ENCODE peak calls at places on chromosomes 1 and 21, in four cellular contexts. F is transverse colon, K is suprapubic skin, J is tibial nerve. Z is an unnamed sample.

GRCh38 chr21:45935628-45936027 is 45.9 kb upstream of the COL6A1 start:
- DNase-seq in F (no peak), K (no peak), J (no peak), Z (no peak)

GRCh38 chr1:219514728-219515127 is 98.2 kb downstream of the ZC3H11B start:
- DNase-seq in K (no peak), F (no peak), J (no peak), Z (no peak)

GRCh38 chr1:176719478-176719877 is 256.5 kb downstream of the PAPPA2 start:
- DNase-seq in F (no peak), K (no peak), J (no peak), Z (no peak)

GRCh38 chr1:66182551-66183178 is 351.3 kb upstream of the SGIP1 start:
- DNase-seq in K (no peak), F (peak; percentile 9), J (no peak), Z (no peak)

GRCh38 chr1:36093919-36094318 is 5.2 kb downstream of the ADPRS start:
- DNase-seq in F (no peak), K (peak; percentile 78), J (no peak), Z (no peak)

GRCh38 chr1:116693759-116694482 is 26.4 kb upstream of the IGSF3 start:
- DNase-seq in J (peak; percentile 21), K (no peak), F (peak; percentile 33), Z (no peak)

GRCh38 chr1:33319186-33319948 is 1.5 kb downstream of the A3GALT2 start:
- DNase-seq in J (no peak), F (no peak), K (no peak), Z (no peak)

GRCh38 chr1:192652159-192652558 is 16.2 kb downstream of the RGS13 start:
- DNase-seq in J (no peak), F (no peak), K (no peak), Z (no peak)

GRCh38 chr1:233993651-233994050 is 89.2 kb downstream of the SLC35F3 start:
- DNase-seq in F (no peak), J (no peak), K (no peak), Z (no peak)

GRCh38 chr1:16971330-16972209 is 8.8 kb downstream of the MFAP2 start:
- DNase-seq in K (no peak), F (no peak), J (no peak), Z (no peak)

GRCh38 chr1:83959824-83960441 is 39.0 kb downstream of the TTLL7 start:
- DNase-seq in J (no peak), F (no peak), K (no peak), Z (no peak)

GRCh38 chr1:210125143-210125542 is 107.5 kb upstream of the SERTAD4 start:
- DNase-seq in K (no peak), J (no peak), F (no peak), Z (no peak)

GRCh38 chr1:169484683-169485426 is 889 bp downstream of the SLC19A2 start:
- DNase-seq in J (peak; percentile 60), F (peak; percentile 57), K (peak; percentile 82), Z (peak; percentile 69)
- H3K4me3 ChIP-seq in J (peak overlapping the region; percentile 99), F (peak overlapping the region; percentile 87), K (peak overlapping the region; percentile 78), Z (peak overlapping the region; percentile 63)

GRCh38 chr1:69258842-69259241 is 308.9 kb upstream of the LRRC7 start:
- DNase-seq in K (no peak), F (no peak), J (no peak), Z (no peak)
- TF ChIP-seq EP300 in K (no peak), F (no peak), J (no peak), Z (no peak)

GRCh38 chr1:30302808-30303310 is 420.5 kb downstream of the MATN1 start:
- DNase-seq in J (no peak), K (peak; percentile 35), F (no peak), Z (no peak)

GRCh38 chr1:30304080-30304479 is 419.3 kb downstream of the MATN1 start:
- DNase-seq in J (no peak), K (no peak), F (no peak), Z (no peak)

GRCh38 chr1:30299393-30299792 is 424.0 kb downstream of the MATN1 start:
- DNase-seq in J (no peak), F (no peak), K (no peak), Z (no peak)

GRCh38 chr1:30303387-30303786 is 420.0 kb downstream of the MATN1 start:
- DNase-seq in K (no peak), F (no peak), J (no peak), Z (no peak)

DNA sequence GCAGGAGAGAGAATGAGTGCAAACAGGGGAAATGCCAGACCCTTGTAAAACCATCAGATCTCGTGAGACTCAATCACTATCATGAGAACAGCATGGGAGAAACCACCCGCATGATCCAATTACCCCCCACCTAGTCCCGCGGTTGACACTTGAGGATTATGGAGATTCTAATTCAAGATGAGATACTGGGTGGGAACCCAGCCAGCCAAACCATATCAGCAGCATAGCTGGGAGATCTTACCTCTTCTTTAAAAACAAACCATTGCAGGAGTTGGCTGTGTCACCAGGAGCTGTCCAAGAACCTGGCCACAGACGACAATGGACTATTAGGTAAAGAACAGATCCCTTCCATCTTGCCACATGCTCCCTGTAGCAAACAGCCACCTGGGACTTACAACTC is 422.7 kb downstream of the MATN1 start:
- DNase-seq in K (peak; percentile 28), J (no peak), F (no peak), Z (no peak)
- H3K9me3 ChIP-seq in K (no peaks in the 10 kb centered on the region), J (no peaks in the 10 kb centered on the region), F (no peaks in the 10 kb centered on the region), Z (no peaks in the 10 kb centered on the region)

DNA sequence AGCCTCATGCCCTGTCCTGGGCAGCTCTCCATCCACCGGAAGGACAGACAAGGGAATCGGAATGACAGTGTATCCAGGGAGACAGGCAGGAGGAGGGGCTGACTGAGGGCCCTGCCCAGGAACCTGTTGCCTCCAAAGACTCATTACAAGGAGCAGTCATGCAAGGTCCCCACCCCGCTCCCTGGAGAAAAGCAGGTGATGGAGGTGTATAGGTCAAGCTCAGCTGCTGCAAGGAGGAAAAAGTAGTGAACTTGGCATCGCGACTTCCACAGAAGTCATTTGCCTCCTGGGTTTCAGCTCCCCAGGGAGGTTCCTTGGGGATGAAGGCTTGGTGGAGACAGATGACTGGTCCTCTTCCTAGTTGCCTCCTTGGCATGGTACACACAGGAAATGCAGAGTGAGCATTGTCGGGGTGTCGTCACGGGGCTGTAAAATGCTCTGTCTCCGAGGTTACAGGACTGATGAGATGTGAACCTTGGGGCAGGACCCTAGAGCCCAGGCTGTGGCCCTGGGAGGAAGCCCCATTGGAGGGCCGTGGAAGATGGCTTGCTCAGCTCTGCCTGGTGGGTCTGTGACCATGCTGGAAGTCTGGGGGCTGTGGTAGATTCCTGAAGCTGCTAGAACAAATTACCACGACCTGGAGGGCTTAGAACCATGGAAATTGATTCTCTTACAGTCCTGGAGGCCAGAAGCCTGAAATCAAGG is 219.6 kb upstream of the C1orf174 start:
- DNase-seq in K (peak; percentile 65), J (no peak), F (no peak), Z (no peak)
- H3K4me3 ChIP-seq in K (no peak overlapping the region), J (no peak overlapping the region), F (no peak overlapping the region), Z (no peak overlapping the region)

DNA sequence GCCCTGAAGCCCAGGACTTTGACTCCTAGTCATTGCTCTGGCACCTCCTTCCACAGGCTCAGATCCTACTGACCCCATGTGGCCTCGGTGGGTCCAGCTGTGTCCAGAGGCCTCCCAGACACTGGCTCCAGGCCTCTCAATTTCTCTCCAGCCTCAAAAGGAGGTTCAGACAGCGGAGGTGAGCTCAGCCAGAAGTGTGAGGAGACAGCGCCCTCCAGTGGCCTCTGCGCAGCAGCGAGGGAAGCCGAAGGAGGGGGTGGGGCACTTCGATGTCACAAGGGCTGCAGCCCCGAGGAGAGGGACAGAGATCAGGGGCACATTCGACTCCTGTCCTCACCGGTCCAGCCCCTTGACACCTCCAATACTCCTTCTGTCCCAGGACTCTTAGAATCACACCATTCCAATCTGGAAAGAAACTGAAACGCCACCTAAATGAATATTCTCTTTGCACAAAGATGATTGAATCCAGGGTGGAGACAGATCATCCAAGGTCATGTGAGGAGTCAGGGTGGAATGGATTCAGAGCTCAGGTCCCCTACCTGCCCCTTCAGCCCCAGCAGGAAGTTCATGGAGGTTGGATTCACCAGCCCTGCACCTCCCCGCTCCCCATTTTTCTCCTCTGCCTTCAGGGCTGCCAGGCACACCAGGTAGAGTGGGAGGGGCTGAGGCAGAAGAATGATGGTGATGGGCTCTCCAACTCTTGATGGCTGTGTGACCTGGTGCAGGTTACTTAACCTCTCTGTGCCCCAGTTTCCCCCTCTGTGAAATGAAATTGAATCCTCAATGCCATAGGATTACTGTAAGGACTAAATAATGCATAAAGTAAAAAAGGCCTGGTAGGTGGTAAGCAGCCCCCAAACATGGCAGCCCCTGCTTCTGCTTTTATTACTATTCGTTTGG is 34.8 kb upstream of the ZBTB40 start:
- DNase-seq in K (no peak), F (peak; percentile 77), J (peak; percentile 52), Z (peak; percentile 69)
- TF ChIP-seq EP300 in K (no peak), F (no peak), J (no peak), Z (no peak)

DNA sequence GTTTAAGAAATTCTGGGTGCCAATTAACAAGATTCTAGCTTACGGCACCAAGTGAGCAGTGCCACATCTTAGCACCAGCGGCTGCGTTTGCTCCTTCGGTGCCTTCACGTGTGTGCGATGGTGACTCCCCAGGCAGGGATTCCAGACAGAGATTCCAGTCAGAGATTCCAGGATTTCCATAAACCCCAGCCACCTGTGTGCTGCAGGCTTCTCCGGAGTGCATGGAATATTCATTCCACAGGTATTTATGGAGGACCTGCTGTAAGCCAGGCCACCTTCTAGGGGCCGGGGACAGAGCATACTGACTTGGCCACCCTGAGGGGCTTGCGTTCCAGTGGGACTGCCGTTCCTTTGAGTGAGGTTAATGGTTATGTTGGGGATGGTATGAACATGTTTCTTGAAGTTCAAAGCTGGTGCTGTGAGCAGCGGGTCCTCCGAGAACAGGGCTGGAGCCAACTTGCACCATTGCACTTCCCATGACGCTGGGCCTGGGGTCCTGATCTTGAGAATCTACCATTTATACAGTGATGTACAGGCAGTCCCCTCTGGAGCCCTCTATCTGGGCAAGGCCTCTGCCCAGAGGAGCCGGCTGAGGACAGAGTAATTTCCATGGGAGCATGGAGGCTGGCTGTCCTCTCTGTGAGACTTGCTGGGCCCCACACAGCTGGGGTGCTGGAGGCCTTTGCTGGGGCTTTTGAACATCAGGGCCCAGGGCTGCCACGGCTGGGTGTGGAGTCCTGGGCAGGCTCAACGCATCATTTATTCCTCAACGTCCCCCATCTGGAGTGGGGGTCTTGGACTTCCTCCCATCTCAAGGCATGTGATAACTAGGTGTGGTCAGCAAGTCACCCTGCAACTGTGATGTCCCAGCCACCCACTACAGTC is 58.8 kb upstream of the AJAP1 start:
- DNase-seq in K (peak; percentile 69), J (no peak), F (no peak), Z (no peak)
- H3K9me3 ChIP-seq in K (no peaks in the 10 kb centered on the region), J (no peaks in the 10 kb centered on the region), F (no peaks in the 10 kb centered on the region), Z (no peaks in the 10 kb centered on the region)

Z was measured in upper lobe of left lung.